ENCODE peak calls at places on chromosome 12, in four cellular contexts. N is activated CD4-positive, alpha-beta T cell treated with anti-CD3 and anti-CD28 coated beads, Interleukin-2, amount 50 U/mL, for 1 hour; T is astrocyte of the spinal cord; J is amniotic epithelial cell. R is an unnamed sample.

GRCh38 chr12:130163461-130164215 is 1.4 kb downstream of the FZD10 start:
- DNase-seq in N (no peak), T (no peak), J (no peak), R (no peak)

GRCh38 chr12:20368653-20369163 is 371 bp downstream of the PDE3A start:
- DNase-seq in N (no peak), T (peak), J (peak), R (peak)

GRCh38 chr12:115451785-115452736 is 768.1 kb upstream of the TBX3 start:
- DNase-seq in N (no peak), T (no peak), J (peak), R (peak)

GRCh38 chr12:132194056-132194455 is 49.8 kb downstream of the NOC4L start:
- DNase-seq in N (no peak), T (no peak), J (no peak), R (no peak)

GRCh38 chr12:116172224-116172849 is 105.2 kb downstream of the MED13L start:
- DNase-seq in N (no peak), T (no peak), J (no peak), R (peak)

GRCh38 chr12:82366182-82366581 is 7.9 kb downstream of the METTL25 start:
- DNase-seq in N (no peak), T (no peak), J (no peak), R (no peak)

GRCh38 chr12:20627001-20627588 is 68.0 kb upstream of the SLCO1C1 start:
- DNase-seq in N (no peak), T (no peak), J (no peak), R (no peak)

GRCh38 chr12:67082221-67082620 is 186.9 kb upstream of the CAND1 start:
- DNase-seq in N (no peak), T (no peak), J (no peak), R (no peak)

GRCh38 chr12:27970391-27970980 is 2.0 kb downstream of the PTHLH start:
- DNase-seq in N (no peak), T (peak), J (peak), R (no peak)

GRCh38 chr12:94401326-94401725 is 58.3 kb downstream of the CEP83 start:
- DNase-seq in N (no peak), T (no peak), J (no peak), R (no peak)

GRCh38 chr12:8948711-8949524 is 527 bp downstream of the M6PR start:
- DNase-seq in N (no peak), T (peak), J (peak), R (peak)

GRCh38 chr12:108302471-108303311 is 36.4 kb downstream of the CMKLR1 start:
- DNase-seq in N (no peak), T (peak), J (no peak), R (peak)